ENCODE peak calls at places on chromosome 12, in four cellular contexts. One of them, this sample, is unnamed.

GRCh38 chr12:52907092-52907810 is 2.4 kb upstream of the KRT8 start:
- DNase-seq in A549: peak
- DNase-seq in OCI-LY7: no peak
- DNase-seq in ovary: no peak
- DNase-seq in this sample: no peak

GRCh38 chr12:111211910-111212757 is 156.8 kb downstream of the PHETA1 start:
- DNase-seq in A549: no peak
- DNase-seq in OCI-LY7: peak
- DNase-seq in ovary: no peak
- DNase-seq in this sample: no peak

GRCh38 chr12:4443616-4444015 is 2.0 kb downstream of the FGF6 start:
- DNase-seq in OCI-LY7: no peak
- DNase-seq in A549: no peak
- DNase-seq in ovary: no peak
- DNase-seq in this sample: no peak

GRCh38 chr12:68106160-68106559 is 53.4 kb downstream of the IFNG start:
- DNase-seq in OCI-LY7: no peak
- DNase-seq in A549: no peak
- DNase-seq in ovary: no peak
- DNase-seq in this sample: no peak

GRCh38 chr12:80794506-80794905 is 77.8 kb downstream of the MYF5 start:
- DNase-seq in ovary: no peak
- DNase-seq in OCI-LY7: no peak
- DNase-seq in A549: no peak
- DNase-seq in this sample: no peak

GRCh38 chr12:80188566-80188965 is 89.2 kb downstream of the OTOGL start:
- DNase-seq in ovary: no peak
- DNase-seq in A549: no peak
- DNase-seq in OCI-LY7: no peak
- DNase-seq in this sample: no peak

GRCh38 chr12:3583656-3584334 is 92.8 kb downstream of the PRMT8 start:
- DNase-seq in A549: no peak
- DNase-seq in OCI-LY7: no peak
- DNase-seq in ovary: no peak
- DNase-seq in this sample: no peak

GRCh38 chr12:44542716-44543115 is 333.4 kb downstream of the NELL2 start:
- DNase-seq in ovary: no peak
- DNase-seq in OCI-LY7: no peak
- DNase-seq in A549: no peak
- DNase-seq in this sample: no peak

GRCh38 chr12:11801643-11802042 is 152.2 kb downstream of the ETV6 start:
- DNase-seq in ovary: no peak
- DNase-seq in OCI-LY7: no peak
- DNase-seq in A549: no peak
- DNase-seq in this sample: peak

GRCh38 chr12:53172352-53172751 is 8.2 kb upstream of the ZNF740 start:
- DNase-seq in OCI-LY7: no peak
- DNase-seq in A549: no peak
- DNase-seq in ovary: no peak
- DNase-seq in this sample: no peak

GRCh38 chr12:108381793-108382436 is 42.8 kb upstream of the CMKLR1 start:
- DNase-seq in A549: no peak
- DNase-seq in OCI-LY7: no peak
- DNase-seq in ovary: no peak
- DNase-seq in this sample: peak

GRCh38 chr12:95248095-95248494 is 30.5 kb downstream of the VEZT start:
- DNase-seq in OCI-LY7: no peak
- DNase-seq in A549: no peak
- DNase-seq in ovary: no peak
- DNase-seq in this sample: no peak

GRCh38 chr12:92538970-92539749 is 163.6 kb upstream of the PLEKHG7 start:
- DNase-seq in OCI-LY7: peak
- DNase-seq in ovary: no peak
- DNase-seq in A549: no peak
- DNase-seq in this sample: peak

GRCh38 chr12:26800347-26800746 is 32.6 kb downstream of the ITPR2 start:
- DNase-seq in A549: no peak
- DNase-seq in ovary: no peak
- DNase-seq in OCI-LY7: no peak
- DNase-seq in this sample: no peak

GRCh38 chr12:77130193-77130592 is 64.8 kb upstream of the E2F7 start:
- DNase-seq in OCI-LY7: no peak
- DNase-seq in A549: no peak
- DNase-seq in ovary: no peak
- DNase-seq in this sample: no peak

GRCh38 chr12:118436986-118437385 is 60.6 kb downstream of the SUDS3 start:
- DNase-seq in OCI-LY7: no peak
- DNase-seq in ovary: no peak
- DNase-seq in A549: no peak
- DNase-seq in this sample: no peak

GRCh38 chr12:66149702-66150398 is 19.3 kb upstream of the LLPH start:
- DNase-seq in A549: no peak
- DNase-seq in OCI-LY7: no peak
- DNase-seq in ovary: no peak
- DNase-seq in this sample: no peak

GRCh38 chr12:68001486-68002466 is 12.5 kb downstream of the IFNG-AS1 start:
- DNase-seq in OCI-LY7: peak
- DNase-seq in A549: no peak
- DNase-seq in ovary: no peak
- DNase-seq in this sample: no peak

GRCh38 chr12:27176765-27177164 is 67.3 kb upstream of the STK38L start:
- DNase-seq in ovary: no peak
- DNase-seq in A549: peak
- DNase-seq in OCI-LY7: no peak
- DNase-seq in this sample: peak

GRCh38 chr12:70711831-70712230 is 74.6 kb upstream of the PTPRB start:
- DNase-seq in OCI-LY7: no peak
- DNase-seq in A549: no peak
- DNase-seq in ovary: no peak
- DNase-seq in this sample: no peak

GRCh38 chr12:64082866-64083268 is 139.2 kb downstream of the KICS2 start:
- DNase-seq in ovary: no peak
- DNase-seq in A549: no peak
- DNase-seq in OCI-LY7: no peak
- DNase-seq in this sample: no peak

GRCh38 chr12:92928431-92928961 is 599 bp downstream of the EEA1 start:
- DNase-seq in A549: peak
- DNase-seq in OCI-LY7: peak
- DNase-seq in ovary: peak
- DNase-seq in this sample: no peak

GRCh38 chr12:47328831-47329545 is 249.2 kb upstream of the AMIGO2 start:
- DNase-seq in ovary: no peak
- DNase-seq in OCI-LY7: no peak
- DNase-seq in A549: no peak
- DNase-seq in this sample: peak

GRCh38 chr12:58106185-58106584 is 164.8 kb downstream of the ATP23 start:
- DNase-seq in A549: no peak
- DNase-seq in OCI-LY7: no peak
- DNase-seq in ovary: no peak
- DNase-seq in this sample: no peak
- H3K27ac ChIP-seq in A549: no peak
- H3K27ac ChIP-seq in OCI-LY7: no peak
- H3K27ac ChIP-seq in ovary: no peak
- H3K27ac ChIP-seq in this sample: no peak

GRCh38 chr12:32508626-32509025 is 109.3 kb downstream of the FGD4 start:
- DNase-seq in OCI-LY7: no peak
- DNase-seq in ovary: no peak
- DNase-seq in A549: no peak
- DNase-seq in this sample: no peak
- TF ChIP-seq CTCF in OCI-LY7: no peak
- TF ChIP-seq CTCF in ovary: no peak
- TF ChIP-seq CTCF in A549: no peak
- TF ChIP-seq CTCF in this sample: no peak

GRCh38 chr12:131991816-131992430 is 42.2 kb downstream of the EP400 start:
- DNase-seq in OCI-LY7: no peak
- DNase-seq in A549: no peak
- DNase-seq in ovary: no peak
- DNase-seq in this sample: no peak
- H3K27ac ChIP-seq in OCI-LY7: no peak
- H3K27ac ChIP-seq in A549: no peak
- H3K27ac ChIP-seq in ovary: no peak
- H3K27ac ChIP-seq in this sample: no peak

GRCh38 chr12:132508248-132508740 is 18.3 kb downstream of the FBRSL1 start:
- DNase-seq in A549: no peak
- DNase-seq in OCI-LY7: no peak
- DNase-seq in ovary: no peak
- DNase-seq in this sample: no peak

GRCh38 chr12:132506730-132507538 is 17.0 kb downstream of the FBRSL1 start:
- DNase-seq in A549: no peak
- DNase-seq in OCI-LY7: no peak
- DNase-seq in ovary: peak
- DNase-seq in this sample: no peak

GRCh38 chr12:132508860-132509732 is 19.1 kb downstream of the FBRSL1 start:
- DNase-seq in ovary: no peak
- DNase-seq in OCI-LY7: no peak
- DNase-seq in A549: no peak
- DNase-seq in this sample: no peak

GRCh38 chr12:132506328-132506727 is 16.4 kb downstream of the FBRSL1 start:
- DNase-seq in ovary: no peak
- DNase-seq in A549: no peak
- DNase-seq in OCI-LY7: no peak
- DNase-seq in this sample: no peak

GRCh38 chr12:132507656-132508055 is 17.7 kb downstream of the FBRSL1 start:
- DNase-seq in A549: no peak
- DNase-seq in OCI-LY7: no peak
- DNase-seq in ovary: no peak
- DNase-seq in this sample: no peak
- TF ChIP-seq CTCF in A549: no peak
- TF ChIP-seq CTCF in OCI-LY7: peak
- TF ChIP-seq CTCF in ovary: no peak
- TF ChIP-seq CTCF in this sample: no peak

DNA sequence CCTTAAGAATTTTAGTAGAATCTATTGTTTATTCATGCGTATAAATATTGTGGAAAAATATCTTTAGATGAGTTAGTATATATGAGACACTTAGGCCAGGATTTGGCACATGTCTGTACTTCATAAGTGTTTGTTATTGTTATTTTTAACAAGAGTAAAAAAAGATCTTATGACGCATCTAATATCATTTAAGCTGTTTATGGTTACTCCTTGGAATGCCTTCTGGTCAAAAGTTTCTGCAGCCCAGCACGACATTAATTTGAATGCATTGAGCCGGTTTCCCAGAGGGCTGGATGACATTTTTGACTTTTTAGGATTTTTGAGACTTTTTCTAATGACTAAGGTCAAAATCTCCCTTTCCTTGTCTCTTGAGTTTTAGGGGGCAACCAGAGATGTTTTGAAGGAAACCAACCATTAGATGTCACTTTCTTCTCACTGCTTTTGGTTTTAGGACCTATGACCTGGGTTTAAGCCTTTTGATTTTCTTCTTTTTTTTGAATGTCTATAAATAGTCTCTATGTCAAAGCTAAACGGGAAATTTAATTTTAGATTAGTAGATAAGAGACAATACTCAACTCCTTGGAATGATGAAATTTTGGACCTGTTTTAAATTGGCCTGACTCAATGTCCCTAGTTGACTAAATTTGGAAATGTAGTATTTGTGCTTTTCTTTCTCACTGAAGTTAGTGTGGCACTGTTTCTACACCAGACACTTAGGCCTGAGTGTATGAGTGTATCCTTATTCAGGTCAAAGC is 215.5 kb downstream of the AEBP2 start:
- DNase-seq in ovary: no peak
- DNase-seq in OCI-LY7: no peak
- DNase-seq in A549: no peak
- DNase-seq in this sample: no peak
- H3K27ac ChIP-seq in ovary: no peak
- H3K27ac ChIP-seq in OCI-LY7: no peak
- H3K27ac ChIP-seq in A549: no peak
- H3K27ac ChIP-seq in this sample: no peak

GRCh38 chr12:121001060-121001459 is 15.2 kb downstream of the C12orf43 start:
- DNase-seq in ovary: no peak
- DNase-seq in OCI-LY7: no peak
- DNase-seq in A549: no peak
- DNase-seq in this sample: no peak
- TF ChIP-seq CTCF in ovary: no peak
- TF ChIP-seq CTCF in OCI-LY7: no peak
- TF ChIP-seq CTCF in A549: no peak
- TF ChIP-seq CTCF in this sample: no peak